ENCODE peak calls at places on chromosomes 12 and 14, in five cellular contexts. R, K, Z, Q and D are unnamed samples.

GRCh38 chr12:73798523-73798922 is 739.1 kb upstream of the ATXN7L3B start:
- DNase-seq in R (peak; percentile 59), Q (no peak), Z (no peak), K (no peak), D (no peak)

GRCh38 chr12:26187014-26187413 is 8.4 kb upstream of the SSPN start:
- DNase-seq in R (no peak), K (no peak), Q (no peak), Z (no peak), D (no peak)

GRCh38 chr12:3523058-3523457 is 32.1 kb downstream of the PRMT8 start:
- DNase-seq in Z (no peak), Q (no peak), R (peak; percentile 52), K (no peak), D (no peak)

GRCh38 chr12:2318286-2318685 is 265.5 kb downstream of the CACNA1C start:
- DNase-seq in R (no peak), Q (no peak), K (no peak), Z (no peak), D (no peak)

GRCh38 chr12:31874961-31875608 is 84.1 kb upstream of the RESF1 start:
- DNase-seq in K (peak; percentile 40), Q (peak; percentile 88), R (peak; percentile 48), Z (peak; percentile 44), D (peak; percentile 55)

GRCh38 chr12:23204933-23205778 is 580.2 kb downstream of the ETNK1 start:
- DNase-seq in R (peak; percentile 47), K (no peak), Z (no peak), Q (no peak), D (no peak)

GRCh38 chr14:53519137-53519536 is 366.0 kb upstream of the DDHD1 start:
- DNase-seq in Z (no peak), R (peak; percentile 45), Q (no peak), K (no peak), D (no peak)

GRCh38 chr12:103505371-103506236 is 9.8 kb upstream of the C12orf42 start:
- DNase-seq in R (peak; percentile 74), K (no peak), Q (peak; percentile 13), Z (no peak), D (no peak)

GRCh38 chr14:96634481-96634880 is 132.3 kb downstream of the PAPOLA start:
- DNase-seq in R (no peak), K (no peak), Q (no peak), Z (no peak), D (peak; percentile 17)

GRCh38 chr14:31968912-31969311 is 108.2 kb upstream of the ARHGAP5 start:
- DNase-seq in R (no peak), Q (no peak), Z (no peak), K (no peak), D (no peak)

GRCh38 chr14:99838555-99839193 is 45.5 kb downstream of the EML1 start:
- DNase-seq in Q (no peak), Z (no peak), R (peak; percentile 36), K (no peak), D (no peak)

GRCh38 chr12:85358715-85359114 is 78.7 kb downstream of the ALX1 start:
- DNase-seq in Z (no peak), K (no peak), Q (no peak), R (no peak), D (no peak)

GRCh38 chr12:116443706-116444589 is 115.2 kb upstream of the MAP1LC3B2 start:
- DNase-seq in K (no peak), R (no peak), Q (no peak), Z (no peak), D (no peak)

GRCh38 chr12:11879306-11879705 is 191.4 kb upstream of the BCL2L14 start:
- DNase-seq in R (peak; percentile 38), Z (no peak), K (no peak), Q (no peak), D (no peak)

GRCh38 chr12:106566771-106567170 is 16.0 kb upstream of the RFX4 start:
- DNase-seq in Z (no peak), R (no peak), K (no peak), Q (no peak), D (no peak)

GRCh38 chr14:55288439-55288838 is 17.2 kb downstream of the FBXO34 start:
- DNase-seq in Q (no peak), R (peak; percentile 44), Z (no peak), K (no peak), D (no peak)

GRCh38 chr12:103742349-103742784 is 98.7 kb downstream of the NT5DC3 start:
- DNase-seq in K (peak; percentile 59), Z (peak; percentile 22), Q (no peak), R (peak; percentile 61), D (peak; percentile 27)

GRCh38 chr12:47817272-47818006 is 2.3 kb downstream of the HDAC7 start:
- DNase-seq in R (no peak), K (no peak), Z (no peak), Q (no peak), D (no peak)

GRCh38 chr14:58299665-58300202 is 1.4 kb downstream of the ARID4A start:
- DNase-seq in Q (peak; percentile 36), R (peak; percentile 53), K (no peak), Z (no peak), D (no peak)

GRCh38 chr14:50531595-50532501 is 521 bp downstream of the MAP4K5 start:
- DNase-seq in K (peak; percentile 51), R (peak; percentile 34), Q (peak; percentile 52), Z (peak; percentile 63), D (peak; percentile 48)

GRCh38 chr14:25048170-25049126 is 1.5 kb downstream of the STXBP6 start:
- DNase-seq in Z (no peak), Q (no peak), R (peak; percentile 22), K (peak; percentile 25), D (peak; percentile 34)

GRCh38 chr12:100962086-100962712 is 167.6 kb downstream of the ANO4 start:
- DNase-seq in K (no peak), R (no peak), Z (peak; percentile 63), Q (no peak), D (no peak)

GRCh38 chr12:95551305-95551704 is at the start of gene USP44:
- DNase-seq in Q (no peak), R (no peak), Z (no peak), K (no peak), D (no peak)

GRCh38 chr14:57492859-57493258 is 798 bp downstream of the CCDC198 start:
- DNase-seq in Z (peak; percentile 24), R (peak; percentile 73), Q (no peak), K (no peak), D (no peak)

GRCh38 chr14:55711171-55711811 is 131.3 kb downstream of the KTN1 start:
- DNase-seq in Q (no peak), K (no peak), Z (no peak), R (peak; percentile 73), D (no peak)

GRCh38 chr12:123660328-123660727 is 10.6 kb upstream of the TCTN2 start:
- DNase-seq in Z (no peak), Q (no peak), R (peak; percentile 96), K (no peak), D (no peak)

GRCh38 chr12:58639323-58639934 is 280.9 kb downstream of the LRIG3 start:
- DNase-seq in Q (no peak), Z (no peak), R (peak; percentile 50), K (no peak), D (no peak)

GRCh38 chr14:60815371-60815770 is 80.8 kb downstream of the MNAT1 start:
- DNase-seq in R (peak; percentile 39), K (no peak), Z (no peak), Q (no peak), D (no peak)

GRCh38 chr12:112998997-112999767 is 20.9 kb downstream of the OAS2 start:
- DNase-seq in Q (no peak), R (no peak), K (peak; percentile 57), Z (no peak), D (no peak)

GRCh38 chr14:35492569-35493014 is 41.4 kb upstream of the INSM2 start:
- DNase-seq in Z (no peak), R (no peak), K (no peak), Q (no peak), D (no peak)

GRCh38 chr12:53113951-53114350 is 10.7 kb downstream of the SOAT2 start:
- DNase-seq in Q (no peak), K (no peak), R (no peak), Z (no peak), D (no peak)

GRCh38 chr12:67348683-67349082 is 79.5 kb downstream of the CAND1 start:
- DNase-seq in Q (no peak), K (no peak), R (no peak), Z (no peak), D (no peak)
- H3K4me1 ChIP-seq in Q (no peaks in the 10 kb centered on the region), K (no peaks in the 10 kb centered on the region), R (no peaks in the 10 kb centered on the region), Z (no peaks in the 10 kb centered on the region), D (no peaks in the 10 kb centered on the region)

GRCh38 chr14:92964124-92965109 is 41.5 kb downstream of the CHGA start:
- DNase-seq in R (no peak), Q (no peak), K (no peak), Z (no peak), D (no peak)

GRCh38 chr14:92970233-92970625 is 47.3 kb downstream of the CHGA start:
- DNase-seq in K (no peak), Z (no peak), Q (no peak), R (no peak), D (no peak)

GRCh38 chr14:92968291-92969020 is 45.5 kb downstream of the CHGA start:
- DNase-seq in Q (no peak), R (no peak), K (no peak), Z (no peak), D (no peak)

GRCh38 chr14:92969470-92970232 is 46.7 kb downstream of the CHGA start:
- DNase-seq in K (no peak), Z (peak; percentile 57), R (no peak), Q (no peak), D (no peak)

DNA sequence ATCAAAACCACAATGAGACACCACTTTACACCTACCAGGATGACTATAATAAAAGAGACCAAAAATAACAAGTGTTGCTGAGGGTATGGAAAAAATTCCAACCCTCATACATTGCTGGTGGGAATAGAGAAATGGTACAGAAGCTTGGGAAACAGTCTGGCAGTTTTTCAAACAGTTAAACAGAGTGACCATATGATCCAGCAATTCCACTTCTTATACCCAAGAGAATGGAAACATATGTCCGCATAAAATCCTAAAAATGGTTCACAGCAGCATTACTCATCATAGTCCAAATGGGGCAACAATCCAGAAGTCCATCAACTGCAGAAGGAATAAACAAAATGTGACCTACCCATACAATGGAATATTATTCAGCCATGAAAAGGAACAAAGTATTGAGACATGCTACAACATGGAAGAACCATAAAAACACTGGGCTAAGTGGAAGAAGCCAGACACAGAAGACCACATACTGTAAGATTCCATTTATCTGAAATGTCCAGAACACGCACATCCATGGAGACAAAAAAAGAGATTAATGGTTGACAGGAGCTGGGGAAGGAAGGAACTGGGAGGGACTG is 44.5 kb downstream of the CHGA start:
- DNase-seq in Q (no peak), Z (no peak), R (no peak), K (no peak), D (no peak)
- H3K4me1 ChIP-seq in Q (no peaks in the 10 kb centered on the region), Z (no peaks in the 10 kb centered on the region), R (peaks cover 6% of the 10 kb centered on the region), K (peaks cover 26% of the 10 kb centered on the region), D (peaks cover 18% of the 10 kb centered on the region)

GRCh38 chr12:108567974-108568652 is 5.7 kb downstream of the ISCU start:
- DNase-seq in R (no peak), K (no peak), Q (no peak), Z (peak; percentile 9), D (no peak)
- H3K4me1 ChIP-seq in R (peaks cover 18% of the 10 kb centered on the region), K (peaks cover 64% of the 10 kb centered on the region), Q (peaks cover 81% of the 10 kb centered on the region), Z (peaks cover 11% of the 10 kb centered on the region), D (peaks cover 29% of the 10 kb centered on the region)

DNA sequence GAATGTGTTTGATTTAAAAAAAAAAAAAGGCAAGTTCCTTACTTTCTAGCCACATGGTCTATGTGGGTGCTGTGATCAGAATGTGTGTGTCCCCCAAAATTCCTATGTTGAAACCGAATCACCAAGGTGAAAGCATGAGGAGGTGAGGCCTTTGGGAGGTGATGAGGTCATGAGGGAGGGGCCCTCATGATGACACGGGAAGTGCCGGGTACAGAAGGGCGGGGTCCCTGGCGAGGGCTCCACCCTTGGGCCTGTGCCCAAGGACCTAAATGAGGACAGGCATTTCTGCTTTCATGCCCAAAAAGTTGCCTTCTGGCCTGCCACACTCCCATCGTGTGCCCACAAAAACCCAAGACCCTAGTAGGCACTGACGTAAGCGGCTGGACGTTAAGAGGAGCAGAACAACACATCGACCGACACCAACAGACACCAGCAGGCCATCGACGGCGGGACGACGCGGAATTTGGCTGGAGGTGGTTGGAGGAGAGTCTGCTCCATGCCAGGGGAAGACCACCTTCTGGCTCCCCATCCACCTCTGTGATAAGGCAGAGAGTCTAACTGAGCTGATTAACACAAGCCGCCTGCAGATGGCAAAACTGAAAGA is 211.8 kb downstream of the FOXN3 start:
- DNase-seq in R (no peak), Q (no peak), K (no peak), Z (no peak), D (no peak)
- H3K4me1 ChIP-seq in R (no peaks in the 10 kb centered on the region), Q (peaks cover 23% of the 10 kb centered on the region), K (no peaks in the 10 kb centered on the region), Z (no peaks in the 10 kb centered on the region), D (peaks cover 35% of the 10 kb centered on the region)